ENCODE peak calls at places on chromosomes 13 and 19, in eight cellular contexts. M is pancreas; P is HEK293T; A is activated naive CD4-positive, alpha-beta T cell; I is cardiac fibroblast; B is cortex of kidney; G is stimulated activated CD4-positive, alpha-beta T cell treated with anti-CD3 and anti-CD28 coated beads, Interleukin-1b, Interleukin-23, amount 100 ng/mL, for 48 hours; K is germinal center. N is an unnamed sample.

GRCh38 chr19:31220540-31220939 is 128.7 kb downstream of the TSHZ3 start:
- DNase-seq in M (no peak), P (peak; percentile 19), A (no peak), I (peak; percentile 43), B (no peak), G (peak; percentile 17), K (no peak), N (no peak)

GRCh38 chr13:101150998-101151397 is 265.3 kb downstream of the NALCN start:
- DNase-seq in M (no peak), P (no peak), A (no peak), I (peak; percentile 52), B (no peak), G (no peak), K (peak; percentile 10), N (no peak)

GRCh38 chr13:20828540-20829364 is 55.0 kb upstream of the EEF1AKMT1 start:
- DNase-seq in M (peak; percentile 16), P (peak; percentile 10), A (no peak), I (peak; percentile 78), B (no peak), G (no peak), K (peak; percentile 21), N (no peak)

GRCh38 chr19:16620018-16620417 is 8.0 kb downstream of the MED26 start:
- DNase-seq in M (no peak), P (no peak), A (no peak), I (no peak), B (no peak), G (no peak), K (no peak), N (no peak)

GRCh38 chr19:5484398-5485285 is 29.4 kb downstream of the ZNRF4 start:
- DNase-seq in M (peak; percentile 61), P (no peak), A (no peak), I (no peak), B (no peak), G (no peak), K (no peak), N (no peak)

GRCh38 chr19:16076958-16077611 is 790 bp downstream of the TPM4 start:
- DNase-seq in M (peak; percentile 30), P (peak; percentile 25), A (no peak), I (peak; percentile 48), B (no peak), G (no peak), K (peak; percentile 46), N (no peak)

GRCh38 chr19:36572593-36573019 is 486 bp downstream of the ZNF529 start:
- DNase-seq in M (no peak), P (no peak), A (no peak), I (no peak), B (no peak), G (no peak), K (no peak), N (no peak)

GRCh38 chr19:34787059-34787824 is 14.2 kb upstream of the ZNF599 start:
- DNase-seq in M (no peak), P (no peak), A (no peak), I (no peak), B (no peak), G (no peak), K (no peak), N (no peak)

GRCh38 chr19:32566246-32566830 is 14.7 kb upstream of the PDCD5 start:
- DNase-seq in M (no peak), P (no peak), A (no peak), I (peak; percentile 66), B (no peak), G (no peak), K (no peak), N (no peak)

GRCh38 chr13:112710855-112711527 is 21.2 kb downstream of the ATP11A start:
- DNase-seq in M (no peak), P (no peak), A (no peak), I (no peak), B (no peak), G (no peak), K (no peak), N (no peak)

GRCh38 chr19:32811151-32811550 is 58.4 kb downstream of the SLC7A9 start:
- DNase-seq in M (no peak), P (no peak), A (no peak), I (no peak), B (no peak), G (no peak), K (no peak), N (no peak)

GRCh38 chr19:44509478-44509877 is 9.2 kb upstream of the ZNF180 start:
- DNase-seq in M (no peak), P (no peak), A (no peak), I (no peak), B (no peak), G (no peak), K (no peak), N (no peak)

GRCh38 chr13:19622189-19622588 is 11.3 kb upstream of the MPHOSPH8 start:
- DNase-seq in M (no peak), P (no peak), A (no peak), I (no peak), B (no peak), G (no peak), K (no peak), N (no peak)

GRCh38 chr13:60135344-60135743 is 28.4 kb downstream of the DIAPH3 start:
- DNase-seq in M (no peak), P (no peak), A (no peak), I (no peak), B (no peak), G (no peak), K (no peak), N (no peak)

GRCh38 chr19:38842439-38843174 is 7.2 kb downstream of the HNRNPL start:
- DNase-seq in M (no peak), P (no peak), A (peak; percentile 25), I (no peak), B (no peak), G (peak; percentile 65), K (no peak), N (no peak)

GRCh38 chr13:98481511-98481951 is 95.4 kb downstream of the STK24 start:
- DNase-seq in M (no peak), P (no peak), A (no peak), I (no peak), B (no peak), G (no peak), K (no peak), N (no peak)

GRCh38 chr19:4069331-4069959 is 2.7 kb upstream of the ZBTB7A start:
- DNase-seq in M (no peak), P (no peak), A (peak; percentile 28), I (no peak), B (no peak), G (peak; percentile 43), K (no peak), N (no peak)

GRCh38 chr13:99528547-99528946 is 27.3 kb downstream of the TM9SF2 start:
- DNase-seq in M (no peak), P (no peak), A (peak; percentile 9), I (no peak), B (no peak), G (no peak), K (peak; percentile 37), N (no peak)

GRCh38 chr19:18193388-18194207 is 580 bp downstream of the MPV17L2 start:
- DNase-seq in M (no peak), P (no peak), A (no peak), I (no peak), B (no peak), G (no peak), K (no peak), N (no peak)

GRCh38 chr13:93265800-93266199 is 39.2 kb downstream of the GPC6 start:
- DNase-seq in M (no peak), P (no peak), A (no peak), I (no peak), B (no peak), G (no peak), K (no peak), N (no peak)

GRCh38 chr13:25217023-25217909 is 45.2 kb upstream of the AMER2 start:
- DNase-seq in M (no peak), P (no peak), A (no peak), I (peak; percentile 65), B (no peak), G (no peak), K (no peak), N (no peak)

GRCh38 chr13:28718186-28718537 is 608 bp downstream of the SLC46A3 start:
- DNase-seq in M (no peak), P (no peak), A (no peak), I (peak; percentile 76), B (no peak), G (no peak), K (peak; percentile 50), N (no peak)

GRCh38 chr13:83248751-83249150 is 633.5 kb downstream of the SLITRK1 start:
- DNase-seq in M (no peak), P (no peak), A (no peak), I (peak; percentile 62), B (no peak), G (no peak), K (no peak), N (no peak)

GRCh38 chr13:74067818-74068217 is 66.4 kb downstream of the KLF12 start:
- DNase-seq in M (no peak), P (no peak), A (no peak), I (peak; percentile 55), B (no peak), G (no peak), K (no peak), N (no peak)

GRCh38 chr19:18090545-18091216 is 3.9 kb upstream of the IL12RB1 start:
- DNase-seq in M (no peak), P (no peak), A (no peak), I (peak; percentile 71), B (no peak), G (no peak), K (no peak), N (no peak)

GRCh38 chr19:19276386-19276785 is 3.3 kb upstream of the TM6SF2 start:
- DNase-seq in M (no peak), P (no peak), A (no peak), I (peak; percentile 85), B (no peak), G (no peak), K (no peak), N (no peak)

GRCh38 chr13:33073338-33073737 is 57.1 kb downstream of the KL start:
- DNase-seq in M (no peak), P (no peak), A (no peak), I (no peak), B (no peak), G (no peak), K (no peak), N (no peak)

GRCh38 chr13:93522486-93522885 is 295.9 kb downstream of the GPC6 start:
- DNase-seq in M (no peak), P (no peak), A (no peak), I (no peak), B (no peak), G (no peak), K (no peak), N (no peak)

GRCh38 chr13:98478134-98479129 is 98.5 kb downstream of the STK24 start:
- DNase-seq in M (no peak), P (no peak), A (no peak), I (peak; percentile 52), B (no peak), G (peak; percentile 32), K (no peak), N (no peak)

GRCh38 chr19:34145741-34146202 is 26.5 kb upstream of the LSM14A start:
- DNase-seq in M (peak; percentile 52), P (peak; percentile 72), A (peak; percentile 11), I (peak; percentile 73), B (no peak), G (peak; percentile 48), K (peak; percentile 63), N (no peak)

GRCh38 chr19:44675516-44675915 is 4.2 kb downstream of the CEACAM19 start:
- DNase-seq in M (no peak), P (no peak), A (no peak), I (no peak), B (no peak), G (no peak), K (no peak), N (no peak)

GRCh38 chr19:50333737-50334617 is 4.8 kb upstream of the KCNC3 start:
- DNase-seq in M (peak; percentile 89), P (peak; percentile 93), A (peak; percentile 71), I (no peak), B (no peak), G (no peak), K (peak; percentile 96), N (no peak)

GRCh38 chr13:41696163-41697003 is 239.0 kb downstream of the RGCC start:
- DNase-seq in M (no peak), P (peak; percentile 39), A (no peak), I (peak; percentile 89), B (no peak), G (no peak), K (no peak), N (no peak)

N was measured in vagina.